ENCODE peak calls at places on chromosomes 4 and X, in six cellular contexts. S, X, Y, T, I and H are unnamed samples.

GRCh38 chr4:180695851-180696250 is 1547.4 kb upstream of the TENM3 start:
- DNase-seq in S (no peak), X (no peak), Y (no peak), T (no peak), I (peak; percentile 38), H (no peak)

GRCh38 chrX:97039363-97040029 is 155.8 kb downstream of the RPA4 start:
- DNase-seq in S (no peak), X (no peak), Y (peak; percentile 44), T (peak; percentile 38), I (peak; percentile 81), H (no peak)

GRCh38 chr4:142516686-142517145 is 329.4 kb downstream of the INPP4B start:
- DNase-seq in S (no peak), X (peak; percentile 67), Y (no peak), T (no peak), I (peak; percentile 29), H (no peak)

GRCh38 chrX:71095971-71096701 is 485 bp downstream of the FOXO4 start:
- DNase-seq in S (no peak), X (no peak), Y (no peak), T (no peak), I (no peak), H (no peak)

GRCh38 chr4:123986268-123986798 is 589.7 kb downstream of the SPRY1 start:
- DNase-seq in S (peak; percentile 64), X (peak; percentile 65), Y (peak; percentile 65), T (no peak), I (peak; percentile 98), H (no peak)

GRCh38 chr4:39342731-39343130 is 23.4 kb downstream of the RFC1 start:
- DNase-seq in S (no peak), X (no peak), Y (no peak), T (no peak), I (no peak), H (no peak)

GRCh38 chr4:186623546-186623945 is 68.2 kb upstream of the MTNR1A start:
- DNase-seq in S (no peak), X (no peak), Y (no peak), T (no peak), I (peak; percentile 36), H (no peak)

GRCh38 chr4:24560770-24561415 is 23.5 kb downstream of the DHX15 start:
- DNase-seq in S (no peak), X (no peak), Y (no peak), T (no peak), I (no peak), H (no peak)

GRCh38 chr4:138919094-138919936 is 96.3 kb upstream of the NOCT start:
- DNase-seq in S (peak; percentile 80), X (peak; percentile 28), Y (peak; percentile 74), T (no peak), I (peak; percentile 85), H (peak; percentile 96)

GRCh38 chr4:119130365-119131065 is 5.1 kb upstream of the MYOZ2 start:
- DNase-seq in S (no peak), X (peak; percentile 57), Y (no peak), T (no peak), I (peak; percentile 64), H (no peak)

GRCh38 chrX:83588409-83588808 is 80.3 kb downstream of the POU3F4 start:
- DNase-seq in S (no peak), X (no peak), Y (peak; percentile 15), T (no peak), I (no peak), H (no peak)

GRCh38 chrX:13463608-13464007 is 105.8 kb upstream of the EGFL6 start:
- DNase-seq in S (peak; percentile 56), X (peak; percentile 59), Y (no peak), T (peak; percentile 8), I (peak; percentile 90), H (no peak)

GRCh38 chr4:173777921-173778320 is 247.9 kb upstream of the HAND2 start:
- DNase-seq in S (no peak), X (no peak), Y (no peak), T (no peak), I (no peak), H (peak; percentile 79)

GRCh38 chr4:2333356-2333841 is 71.5 kb upstream of the MXD4 start:
- DNase-seq in S (no peak), X (no peak), Y (no peak), T (peak; percentile 61), I (no peak), H (peak; percentile 51)

GRCh38 chr4:96729641-96730040 is 889.7 kb downstream of the PDHA2 start:
- DNase-seq in S (no peak), X (no peak), Y (no peak), T (no peak), I (peak; percentile 43), H (no peak)

GRCh38 chr4:5980436-5981155 is 37.6 kb downstream of the C4orf50 start:
- DNase-seq in S (no peak), X (no peak), Y (no peak), T (no peak), I (peak; percentile 4), H (peak; percentile 44)

GRCh38 chrX:130594453-130594916 is 192.7 kb downstream of the RBMX2 start:
- DNase-seq in S (no peak), X (no peak), Y (no peak), T (no peak), I (no peak), H (no peak)

GRCh38 chr4:13815231-13815630 is 187.7 kb upstream of the BOD1L1 start:
- DNase-seq in S (no peak), X (no peak), Y (no peak), T (no peak), I (no peak), H (no peak)

GRCh38 chr4:149409186-149410056 is 406.2 kb downstream of the IQCM start:
- DNase-seq in S (peak; percentile 26), X (peak; percentile 46), Y (peak; percentile 48), T (no peak), I (peak; percentile 89), H (no peak)

GRCh38 chr4:71026086-71026485 is 32.6 kb downstream of the DCK start:
- DNase-seq in S (no peak), X (peak; percentile 42), Y (no peak), T (no peak), I (peak; percentile 78), H (no peak)

GRCh38 chrX:37776987-37777325 is 2.9 kb upstream of the CYBB start:
- DNase-seq in S (no peak), X (no peak), Y (no peak), T (peak; percentile 20), I (no peak), H (no peak)
- H3K4me3 ChIP-seq in S (no peak overlapping the region), X (no peak overlapping the region), Y (no peak overlapping the region), T (no peak overlapping the region), I (no peak overlapping the region), H (no peak overlapping the region)

DNA sequence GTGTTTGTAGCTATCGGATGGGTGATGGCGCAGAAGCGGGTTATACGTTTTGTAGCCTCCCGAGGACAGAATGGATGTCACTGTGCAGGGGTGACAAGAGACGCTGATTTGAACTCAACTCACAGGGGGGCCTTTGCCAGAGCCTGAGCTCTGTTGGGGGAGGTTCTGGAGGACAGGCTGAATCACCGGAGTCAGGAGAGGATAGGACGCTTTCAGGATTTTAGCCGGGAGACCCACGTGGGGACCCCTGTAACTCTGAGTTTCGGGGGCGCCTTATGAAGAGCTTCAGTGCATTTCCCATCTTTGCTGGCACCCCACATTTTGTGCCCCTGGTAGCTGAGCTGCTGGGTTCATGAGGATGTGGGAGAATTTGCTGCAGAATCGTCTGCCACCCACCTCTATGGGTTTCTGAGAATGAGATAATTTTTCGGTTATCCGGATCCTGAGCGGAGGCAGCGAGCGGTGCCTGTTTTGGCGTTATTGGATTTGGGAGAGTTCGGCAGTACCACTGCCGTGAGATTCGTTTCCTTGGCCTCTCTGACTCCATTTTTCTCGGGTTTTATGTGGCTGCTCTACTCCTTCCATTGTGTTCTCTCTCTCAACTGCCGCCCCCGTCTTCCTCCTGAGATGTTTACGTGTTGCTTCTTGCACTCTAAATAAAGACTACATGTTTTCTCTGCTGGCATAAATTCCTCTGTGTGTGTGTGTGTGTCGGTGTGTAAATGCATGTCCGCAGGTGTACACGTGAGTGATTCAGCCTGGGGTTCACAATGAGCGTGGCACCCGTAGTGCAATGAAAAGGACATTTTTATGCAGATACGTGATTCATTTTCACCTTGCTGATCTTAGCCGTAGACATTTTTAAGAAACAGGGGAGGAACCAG is 81.8 kb downstream of the STOX2 start:
- DNase-seq in S (no peak), X (no peak), Y (no peak), T (no peak), I (no peak), H (peak; percentile 59)
- H3K4me3 ChIP-seq in S (peak overlapping the region; percentile 59), X (peak overlapping the region; percentile 5), Y (peak overlapping the region; percentile 33), T (no peak overlapping the region), I (peak overlapping the region; percentile 52), H (peak overlapping the region; percentile 75)

DNA sequence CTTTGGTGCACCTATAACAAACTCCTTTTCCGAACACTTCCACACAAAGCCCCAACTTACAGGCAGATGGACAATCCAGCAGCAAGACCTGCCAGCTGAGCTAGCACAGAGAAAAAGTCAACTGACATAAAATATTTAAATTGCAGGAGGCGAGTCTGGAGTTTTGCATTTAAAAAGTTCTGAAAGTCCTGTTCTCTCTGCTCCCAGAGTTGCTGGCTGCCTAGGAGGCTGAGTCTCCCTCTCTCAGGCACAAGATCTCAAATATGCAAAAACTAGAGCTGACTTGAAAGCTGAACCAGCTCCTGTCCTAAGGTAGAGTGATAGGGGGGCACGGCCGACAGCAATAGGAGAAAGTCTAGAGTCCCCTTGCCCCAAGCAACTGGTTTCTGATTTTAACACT is 1.1 kb downstream of the LDB2 start:
- DNase-seq in S (no peak), X (no peak), Y (no peak), T (no peak), I (peak; percentile 18), H (peak; percentile 69)
- H3K4me3 ChIP-seq in S (peak overlapping the region; percentile 66), X (peak overlapping the region; percentile 67), Y (peak overlapping the region; percentile 73), T (no peak overlapping the region), I (peak overlapping the region; percentile 63), H (peak overlapping the region; percentile 72)

DNA sequence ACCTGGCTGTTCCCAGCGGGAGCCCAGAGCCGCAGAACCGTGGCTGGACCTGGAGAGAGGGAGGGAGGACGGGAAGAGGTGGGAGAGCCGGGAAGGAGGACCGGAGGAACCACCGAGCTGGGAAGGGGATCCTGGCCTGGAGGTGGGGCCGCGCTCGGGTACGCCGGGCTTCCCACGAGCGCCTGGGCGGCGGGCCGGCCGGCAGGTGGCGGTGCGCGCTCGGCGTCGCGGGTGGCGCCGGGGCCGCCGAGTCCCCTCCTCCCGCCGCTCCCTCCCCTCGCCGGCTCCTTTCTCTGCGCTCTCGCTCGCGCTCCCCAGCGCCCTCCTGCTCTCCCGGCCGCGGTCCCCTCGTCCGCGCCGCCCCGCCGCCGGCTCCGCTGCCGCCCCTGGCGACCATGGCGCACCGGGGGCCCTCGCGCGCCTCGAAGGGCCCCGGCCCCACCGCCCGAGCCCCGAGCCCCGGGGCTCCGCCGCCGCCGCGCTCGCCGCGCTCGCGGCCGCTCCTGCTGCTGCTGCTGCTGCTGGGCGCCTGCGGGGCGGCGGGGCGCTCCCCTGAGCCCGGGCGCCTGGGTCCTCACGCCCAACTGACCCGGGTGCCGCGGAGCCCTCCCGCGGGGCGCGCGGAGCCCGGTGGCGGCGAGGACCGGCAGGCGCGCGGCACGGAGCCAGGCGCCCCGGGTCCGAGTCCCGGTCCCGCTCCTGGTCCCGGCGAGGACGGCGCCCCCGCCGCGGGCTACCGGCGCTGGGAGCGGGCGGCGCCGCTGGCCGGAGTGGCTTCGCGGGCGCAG is at the start of gene SORCS2:
- DNase-seq in S (peak; percentile 82), X (no peak), Y (peak; percentile 88), T (peak; percentile 55), I (peak; percentile 55), H (peak; percentile 87)
- H3K4me3 ChIP-seq in S (peak within 1 kb of the TSS; percentile 60), X (peak within 1 kb of the TSS; percentile 65), Y (peak within 1 kb of the TSS; percentile 87), T (no peak within 1 kb of the TSS), I (no peak within 1 kb of the TSS), H (peak within 1 kb of the TSS; percentile 72)

DNA sequence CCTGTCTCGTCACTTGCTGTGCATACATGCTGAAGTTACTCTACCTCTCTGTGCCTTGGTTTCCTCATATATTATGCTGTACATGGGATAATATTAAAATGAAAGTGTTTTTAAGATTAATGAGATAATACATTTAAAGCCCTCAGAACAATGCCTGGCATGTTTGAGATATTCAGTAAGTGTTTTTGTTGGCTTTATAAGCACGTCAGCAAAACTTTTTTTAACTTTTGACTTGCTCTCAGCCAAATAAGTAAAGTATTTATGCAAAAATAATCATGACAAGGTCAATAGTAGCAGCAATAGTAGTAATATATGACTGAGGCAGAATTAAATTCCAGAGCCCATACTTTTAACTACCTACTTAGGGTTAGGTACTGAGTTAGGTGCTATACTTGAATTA is 29.2 kb downstream of the LIMCH1 start:
- DNase-seq in S (no peak), X (no peak), Y (no peak), T (no peak), I (no peak), H (no peak)
- H3K4me3 ChIP-seq in S (no peak overlapping the region), X (no peak overlapping the region), Y (no peak overlapping the region), T (no peak overlapping the region), I (no peak overlapping the region), H (no peak overlapping the region)